ENCODE peak calls at places on chromosomes 1 and 21, in nine cellular contexts. I, M, R, W, J, Y, S, K and P are unnamed samples.

GRCh38 chr1:179053486-179053885 is 27.8 kb downstream of the FAM20B start:
- DNase-seq in K (no peak), Y (no peak), J (no peak), R (no peak), W (no peak), I (no peak), S (no peak), M (no peak), P (no peak)

GRCh38 chr1:3899776-3900149 is 309 bp downstream of the C1orf174 start:
- DNase-seq in J (no peak), I (no peak), M (no peak), W (peak; percentile 58), K (no peak), S (no peak), R (peak; percentile 88), Y (no peak), P (no peak)

GRCh38 chr1:51264470-51264869 is 28.4 kb downstream of the RNF11 start:
- DNase-seq in S (no peak), M (no peak), I (peak; percentile 3), Y (no peak), K (no peak), J (peak; percentile 87), R (no peak), W (no peak), P (no peak)

GRCh38 chr1:213252026-213252425 is 201.0 kb downstream of the RPS6KC1 start:
- DNase-seq in S (no peak), R (no peak), K (no peak), I (no peak), J (no peak), M (no peak), Y (no peak), W (no peak), P (no peak)

GRCh38 chr1:30790850-30791778 is 33.5 kb upstream of the LAPTM5 start:
- DNase-seq in M (no peak), K (no peak), S (no peak), J (no peak), R (no peak), I (no peak), Y (no peak), W (no peak), P (no peak)

GRCh38 chr21:37139902-37140301 is 66.8 kb downstream of the TTC3 start:
- DNase-seq in I (no peak), R (peak; percentile 30), M (no peak), K (no peak), S (no peak), J (peak; percentile 26), W (no peak), Y (no peak), P (no peak)

GRCh38 chr1:113140588-113141446 is 67.8 kb downstream of the LRIG2 start:
- DNase-seq in K (peak; percentile 70), M (peak; percentile 63), S (peak; percentile 53), J (peak; percentile 70), Y (peak; percentile 80), R (peak; percentile 91), W (peak; percentile 72), I (no peak), P (peak; percentile 69)

GRCh38 chr1:20472860-20473711 is 12.9 kb downstream of the CAMK2N1 start:
- DNase-seq in S (no peak), W (peak; percentile 80), Y (peak; percentile 80), I (no peak), K (peak; percentile 50), R (peak; percentile 95), M (peak; percentile 81), J (no peak), P (peak; percentile 57)

GRCh38 chr1:31943546-31944184 is 5.5 kb upstream of the PTP4A2 start:
- DNase-seq in Y (no peak), W (no peak), J (no peak), S (no peak), I (no peak), M (no peak), K (no peak), R (peak; percentile 40), P (no peak)

GRCh38 chr1:94970783-94971182 is 43.9 kb upstream of the CNN3 start:
- DNase-seq in Y (no peak), W (no peak), R (peak; percentile 43), J (no peak), S (no peak), K (no peak), I (no peak), M (no peak), P (no peak)

DNA sequence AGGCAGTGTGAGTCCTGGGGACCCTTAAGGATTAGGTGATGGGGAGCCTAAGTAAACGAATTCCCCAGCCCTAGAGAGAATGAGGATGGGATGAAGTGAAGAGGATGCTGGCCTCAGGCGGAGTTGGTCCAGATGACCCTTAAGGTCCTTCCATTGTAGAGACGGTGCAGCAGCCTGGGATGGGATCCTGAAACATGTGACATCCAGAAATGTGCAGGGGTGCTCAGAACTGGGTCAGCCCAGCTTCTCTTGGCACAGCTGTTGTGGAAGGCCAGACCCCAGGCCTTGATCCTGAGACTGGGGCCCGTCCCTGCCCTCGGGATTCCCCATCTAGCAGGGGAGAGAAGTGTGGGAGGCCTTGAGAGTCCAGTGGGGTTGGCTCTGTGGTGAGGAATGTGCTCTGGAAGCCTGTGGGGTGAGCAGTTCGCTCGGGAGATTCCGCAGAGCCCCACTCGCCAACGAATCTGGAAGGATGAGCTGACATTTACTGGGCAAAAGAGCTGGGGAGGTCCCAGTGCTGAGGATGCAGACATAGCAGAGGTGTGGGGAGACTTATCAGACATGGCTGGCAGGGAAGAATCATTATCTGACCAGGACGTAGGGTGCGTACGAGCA is 28.1 kb downstream of the A3GALT2 start:
- DNase-seq in I (no peak), K (no peak), Y (peak; percentile 64), S (peak; percentile 29), M (no peak), J (no peak), R (no peak), W (peak; percentile 29), P (peak; percentile 1)
- H3K27ac ChIP-seq in I (peak overlapping the region; percentile 15), K (peak overlapping the region; percentile 38), Y (peak overlapping the region; percentile 42), S (no peak overlapping the region), M (peak overlapping the region; percentile 61), J (no peak overlapping the region), R (no peak overlapping the region), W (no peak overlapping the region), P (no peak overlapping the region)

DNA sequence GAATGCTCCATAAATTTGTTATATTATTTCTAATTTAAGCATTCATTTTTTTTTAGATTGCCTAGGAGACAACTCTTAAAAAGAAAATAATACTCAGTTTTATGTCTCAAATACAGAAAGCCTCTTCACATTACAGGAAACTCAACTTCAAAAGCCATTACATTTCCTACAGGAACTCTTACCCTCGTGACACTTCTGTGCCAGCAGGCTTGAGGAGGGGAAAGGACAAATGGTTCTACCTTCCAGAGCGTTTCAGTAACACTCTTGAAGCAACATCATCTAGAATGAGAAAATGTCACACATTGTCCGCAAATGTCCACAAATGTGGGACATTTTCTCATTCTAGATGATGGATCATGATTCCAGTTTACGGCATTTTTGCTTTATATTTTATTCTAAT is 51.7 kb downstream of the PTPN14 start:
- DNase-seq in W (no peak), R (no peak), K (no peak), I (no peak), J (no peak), S (no peak), M (no peak), Y (no peak), P (no peak)
- H3K27ac ChIP-seq in W (no peak overlapping the region), R (no peak overlapping the region), K (no peak overlapping the region), I (no peak overlapping the region), J (no peak overlapping the region), S (no peak overlapping the region), M (no peak overlapping the region), Y (no peak overlapping the region), P (no peak overlapping the region)

GRCh38 chr1:8360493-8361197 is 42.7 kb downstream of the SLC45A1 start:
- DNase-seq in J (no peak), I (no peak), R (no peak), M (no peak), Y (no peak), W (peak; percentile 47), K (no peak), S (no peak), P (no peak)

GRCh38 chr1:8359617-8360481 is 41.9 kb downstream of the SLC45A1 start:
- DNase-seq in M (no peak), K (no peak), Y (no peak), W (peak; percentile 47), I (no peak), J (no peak), R (no peak), S (no peak), P (peak; percentile 1)

GRCh38 chr1:8362701-8363101 is 44.8 kb downstream of the SLC45A1 start:
- DNase-seq in S (no peak), I (no peak), Y (peak; percentile 71), R (no peak), K (no peak), W (no peak), M (peak; percentile 63), J (no peak), P (no peak)

GRCh38 chr1:8363186-8363585 is 45.3 kb downstream of the SLC45A1 start:
- DNase-seq in S (no peak), K (no peak), Y (peak; percentile 63), W (no peak), J (no peak), R (no peak), I (no peak), M (no peak), P (peak; percentile 44)

DNA sequence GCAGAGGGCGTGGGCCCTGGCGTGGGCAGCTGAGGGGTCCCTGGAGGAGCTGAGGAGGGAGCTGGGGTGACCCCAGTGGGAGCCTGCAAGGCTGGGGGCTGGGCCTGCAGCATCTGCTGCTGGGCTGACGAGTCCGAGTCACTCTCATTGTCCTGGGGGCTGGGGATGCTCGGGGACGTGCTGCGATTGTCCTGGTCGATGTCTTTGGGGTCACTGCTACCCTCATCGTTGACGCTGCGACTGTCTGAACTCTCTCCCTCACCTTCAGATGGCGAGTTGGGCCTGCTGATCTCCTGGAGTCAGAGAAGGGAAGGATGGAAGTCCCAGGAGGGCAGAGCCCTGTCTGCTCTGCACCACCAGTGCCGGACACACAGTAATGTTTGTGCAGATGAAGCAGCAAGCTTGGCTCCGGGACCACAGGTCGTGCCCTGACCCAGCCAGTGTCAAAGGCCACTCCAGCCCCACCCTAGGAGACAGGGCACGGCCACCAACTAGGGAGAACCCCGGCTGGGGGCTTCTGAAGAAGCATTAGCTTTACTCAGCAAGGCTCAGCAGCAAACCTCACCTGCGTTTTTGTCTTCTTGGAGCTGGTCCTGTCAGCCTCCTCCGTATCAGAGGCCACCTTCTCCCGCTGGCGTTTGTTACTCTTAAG is 43.4 kb downstream of the SLC45A1 start:
- DNase-seq in W (peak; percentile 54), M (no peak), K (no peak), R (no peak), Y (no peak), I (no peak), S (no peak), J (no peak), P (no peak)
- H3K27ac ChIP-seq in W (no peak overlapping the region), M (peak overlapping the region; percentile 79), K (no peak overlapping the region), R (peak overlapping the region; percentile 50), Y (no peak overlapping the region), I (peak overlapping the region; percentile 70), S (no peak overlapping the region), J (no peak overlapping the region), P (no peak overlapping the region)

DNA sequence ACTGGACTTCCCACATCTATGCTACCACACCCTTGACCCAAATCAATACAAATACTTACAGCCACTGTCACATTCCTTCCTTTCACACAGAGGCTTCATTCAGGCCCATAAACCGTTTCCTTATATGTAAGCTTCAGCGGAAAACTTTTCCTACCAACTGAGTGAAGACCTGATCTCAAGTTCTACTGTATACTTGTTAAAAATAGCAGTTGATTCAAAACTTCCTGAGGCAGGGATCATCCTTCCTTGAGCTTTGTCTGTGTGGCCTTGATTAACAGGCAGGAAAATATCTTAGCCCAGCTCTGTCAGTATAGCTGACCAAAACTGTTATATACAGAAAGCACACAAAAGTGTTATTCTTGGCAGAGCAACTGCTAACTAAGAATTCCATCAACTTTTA is 42.7 kb downstream of the DENND2C start:
- DNase-seq in J (no peak), M (no peak), S (no peak), K (no peak), R (no peak), Y (no peak), W (no peak), I (no peak), P (no peak)
- H3K27ac ChIP-seq in J (no peak overlapping the region), M (peak overlapping the region; percentile 2), S (no peak overlapping the region), K (no peak overlapping the region), R (no peak overlapping the region), Y (no peak overlapping the region), W (no peak overlapping the region), I (no peak overlapping the region), P (no peak overlapping the region)